ENCODE peak calls at places on chromosomes 6 and 20, in seven cellular contexts. F is HepG2, L is astrocyte, Y is IMR-90, B is HCT116, U is keratinocyte, A is mammary epithelial cell. V is an unnamed sample.

GRCh38 chr20:1430004-1430451 is 36.6 kb downstream of the NSFL1C start:
- DNase-seq in F (no peak), U (no peak), B (no peak), L (no peak), A (no peak), Y (peak; percentile 90), V (peak; percentile 97)

GRCh38 chr20:33766686-33767085 is 34.9 kb downstream of the ZNF341 start:
- DNase-seq in Y (no peak), A (no peak), L (no peak), U (no peak), F (no peak), B (no peak), V (no peak)

GRCh38 chr6:170393807-170394399 is 87.3 kb downstream of the FAM120B start:
- DNase-seq in F (no peak), U (no peak), Y (peak; percentile 19), L (peak; percentile 60), B (no peak), A (peak; percentile 31), V (peak; percentile 67)

GRCh38 chr6:156963712-156964700 is 186.8 kb downstream of the ARID1B start:
- DNase-seq in Y (peak; percentile 63), L (peak; percentile 52), F (peak; percentile 28), A (peak; percentile 6), U (no peak), B (no peak), V (peak; percentile 83)

GRCh38 chr6:6397842-6398241 is 77.4 kb upstream of the F13A1 start:
- DNase-seq in Y (no peak), F (no peak), U (no peak), A (peak; percentile 62), B (no peak), L (no peak), V (no peak)

GRCh38 chr20:62923669-62924566 is 2.4 kb downstream of the DIDO1 start:
- DNase-seq in U (no peak), A (no peak), Y (no peak), F (peak; percentile 77), L (no peak), B (no peak), V (no peak)

GRCh38 chr6:129491436-129491835 is 218.5 kb downstream of the ARHGAP18 start:
- DNase-seq in B (no peak), L (peak; percentile 71), U (no peak), Y (peak; percentile 16), F (no peak), A (no peak), V (peak; percentile 38)

GRCh38 chr6:1890071-1890470 is 280.4 kb downstream of the FOXC1 start:
- DNase-seq in B (no peak), Y (no peak), F (no peak), U (peak; percentile 50), A (peak; percentile 94), L (peak; percentile 50), V (peak; percentile 59)

GRCh38 chr6:17466707-17467106 is 73.3 kb downstream of the CAP2 start:
- DNase-seq in Y (peak; percentile 46), A (no peak), U (no peak), F (peak; percentile 16), L (no peak), B (no peak), V (peak; percentile 38)

GRCh38 chr6:2534406-2535139 is 216.1 kb downstream of the MYLK4 start:
- DNase-seq in F (no peak), B (no peak), A (no peak), U (no peak), L (no peak), Y (no peak), V (peak; percentile 54)

GRCh38 chr20:43537921-43538854 is 20.6 kb upstream of the SGK2 start:
- DNase-seq in B (peak; percentile 24), L (peak; percentile 27), U (no peak), F (peak; percentile 74), Y (peak; percentile 60), A (peak; percentile 39), V (peak; percentile 42)

GRCh38 chr20:43539975-43540672 is 18.7 kb upstream of the SGK2 start:
- DNase-seq in U (no peak), L (no peak), Y (no peak), B (no peak), A (no peak), F (no peak), V (no peak)

GRCh38 chr20:43541214-43541613 is 17.6 kb upstream of the SGK2 start:
- DNase-seq in F (no peak), L (peak; percentile 26), Y (peak; percentile 44), U (no peak), B (no peak), A (peak; percentile 65), V (no peak)

GRCh38 chr20:43540673-43541060 is 18.2 kb upstream of the SGK2 start:
- DNase-seq in U (no peak), Y (no peak), A (no peak), B (no peak), F (no peak), L (no peak), V (no peak)

GRCh38 chr20:43538855-43539700 is 19.7 kb upstream of the SGK2 start:
- DNase-seq in L (no peak), B (no peak), A (no peak), F (no peak), Y (peak; percentile 14), U (no peak), V (no peak)
- H3K4me2 ChIP-seq in L (no peak overlapping the region), B (no peak overlapping the region), A (no peak overlapping the region), F (peak overlapping the region; percentile 16), Y (no peak overlapping the region), U (no peak overlapping the region), V (no peak overlapping the region)

DNA sequence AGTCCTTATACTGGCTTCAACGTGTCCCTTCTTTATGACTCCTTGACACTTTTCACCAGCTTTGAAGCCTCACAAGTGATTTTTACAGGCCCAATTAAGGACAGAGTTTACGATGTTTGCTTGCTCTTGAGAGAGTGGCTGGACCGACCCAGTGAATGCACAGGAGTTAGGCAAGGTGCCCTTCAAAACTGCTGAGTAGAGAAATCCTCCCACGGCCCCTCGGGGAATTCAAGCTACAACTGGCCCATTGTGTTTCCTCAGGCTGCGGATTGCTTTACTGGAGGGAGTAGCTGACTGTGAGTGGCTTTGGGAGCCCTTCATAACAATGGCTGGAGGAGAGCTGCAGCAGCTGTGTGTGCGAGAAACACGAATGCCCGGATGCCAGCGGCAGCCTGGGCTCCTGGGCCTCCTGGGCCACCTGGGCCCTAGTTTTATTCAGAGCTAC is 50.0 kb downstream of the SGK1 start:
- DNase-seq in L (no peak), B (no peak), Y (no peak), A (no peak), U (no peak), F (peak; percentile 19), V (no peak)
- H3K4me1 ChIP-seq in L (no peaks in the 10 kb centered on the region), B (no peaks in the 10 kb centered on the region), Y (no peaks in the 10 kb centered on the region), A (peaks cover 6% of the 10 kb centered on the region), U (no peaks in the 10 kb centered on the region), F (peaks cover 6% of the 10 kb centered on the region), V (no peaks in the 10 kb centered on the region)

DNA sequence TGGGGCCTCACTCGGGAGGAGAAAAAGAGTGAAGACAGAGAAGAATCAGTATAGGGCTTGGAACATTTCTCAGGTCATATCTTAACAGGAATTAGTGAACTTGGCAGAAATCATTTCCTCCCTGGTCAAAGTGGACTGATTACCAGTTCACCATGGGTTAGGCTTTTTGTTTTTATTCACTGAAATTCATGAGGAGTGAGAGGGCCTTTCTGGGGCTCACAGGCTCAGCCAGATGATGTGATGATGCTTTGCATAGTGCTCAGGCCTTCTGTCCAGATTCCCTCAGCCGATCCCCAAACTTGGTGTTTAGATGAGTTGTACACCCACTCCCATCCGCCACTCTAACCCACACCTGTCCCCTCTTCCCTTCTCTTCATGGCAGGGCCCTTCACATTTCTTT is 32.5 kb downstream of the SRSF3 start:
- DNase-seq in L (no peak), U (no peak), A (no peak), B (no peak), F (no peak), Y (no peak), V (no peak)
- H3K9ac ChIP-seq in L (no peak overlapping the region), U (no peak overlapping the region), A (no peak overlapping the region), B (no peak overlapping the region), F (no peak overlapping the region), Y (no peak overlapping the region), V (no peak overlapping the region)

GRCh38 chr6:21587182-21587924 is 6.2 kb upstream of the SOX4 start:
- DNase-seq in U (no peak), A (peak; percentile 73), B (peak; percentile 46), Y (peak; percentile 58), L (peak; percentile 66), F (peak; percentile 21), V (peak; percentile 76)
- H3K4me2 ChIP-seq in U (peak overlapping the region; percentile 86), A (peak overlapping the region; percentile 97), B (peak overlapping the region; percentile 100), Y (peak overlapping the region; percentile 87), L (peak overlapping the region; percentile 96), F (peak overlapping the region; percentile 98), V (peak overlapping the region; percentile 94)

DNA sequence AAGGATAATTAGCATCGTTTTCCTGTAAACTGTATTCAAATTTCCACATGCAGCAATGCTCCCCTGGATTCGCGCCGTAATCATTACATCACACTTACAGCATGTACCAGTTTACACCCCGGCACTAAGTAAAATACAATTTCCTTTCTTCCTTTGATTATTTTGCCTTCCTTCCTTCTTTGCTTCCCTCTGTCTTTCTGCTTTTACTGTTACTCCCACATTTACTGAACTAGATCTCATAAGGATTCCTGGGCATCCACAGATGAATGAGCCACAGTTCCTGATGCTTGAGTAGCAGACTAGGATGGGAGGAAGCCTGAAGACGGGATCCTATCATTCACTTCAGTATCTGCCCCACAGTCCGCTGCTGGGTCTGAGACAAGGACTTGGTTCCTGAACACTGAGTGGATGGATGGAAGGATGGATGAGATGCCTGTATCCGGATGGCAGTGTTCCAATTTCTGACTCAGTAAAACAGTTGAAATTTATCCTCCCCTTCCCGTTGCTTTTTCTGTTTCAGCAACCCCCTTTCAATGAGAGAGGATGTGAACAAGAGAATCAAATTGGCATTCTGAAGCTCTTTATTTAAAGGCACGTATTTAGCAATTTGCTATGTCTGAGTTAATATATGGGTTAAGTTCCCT is 174.7 kb downstream of the GJA10 start:
- DNase-seq in F (no peak), A (no peak), L (no peak), U (no peak), B (no peak), Y (peak; percentile 35), V (peak; percentile 25)
- H3K4me1 ChIP-seq in F (no peaks in the 10 kb centered on the region), A (peaks cover 37% of the 10 kb centered on the region), L (peaks cover 12% of the 10 kb centered on the region), U (no peaks in the 10 kb centered on the region), B (peaks cover 13% of the 10 kb centered on the region), Y (peaks cover 3% of the 10 kb centered on the region), V (peaks cover 2% of the 10 kb centered on the region)

GRCh38 chr20:17568045-17568788 is 1.7 kb upstream of the DSTN start:
- DNase-seq in U (no peak), F (no peak), B (no peak), Y (no peak), A (no peak), L (no peak), V (no peak)

GRCh38 chr20:17566345-17566744 is 3.5 kb upstream of the DSTN start:
- DNase-seq in U (no peak), A (no peak), L (no peak), B (no peak), F (no peak), Y (no peak), V (no peak)

GRCh38 chr20:17562804-17563305 is 7.0 kb upstream of the DSTN start:
- DNase-seq in U (no peak), L (peak; percentile 93), A (peak; percentile 77), F (peak; percentile 65), B (no peak), Y (peak; percentile 62), V (peak; percentile 95)

GRCh38 chr20:17568972-17569471 is 853 bp upstream of the DSTN start:
- DNase-seq in L (peak; percentile 98), F (peak; percentile 95), A (peak; percentile 96), Y (peak; percentile 99), B (peak; percentile 91), U (peak; percentile 83), V (peak; percentile 99)

GRCh38 chr20:17565164-17565845 is 4.6 kb upstream of the DSTN start:
- DNase-seq in B (no peak), L (peak; percentile 54), Y (peak; percentile 44), U (no peak), F (no peak), A (no peak), V (peak; percentile 67)
- H3K9ac ChIP-seq in B (no peak overlapping the region), L (peak overlapping the region; percentile 40), Y (no peak overlapping the region), U (no peak overlapping the region), F (no peak overlapping the region), A (no peak overlapping the region), V (no peak overlapping the region)

V was measured in fibroblast of lung.